ENCODE peak calls at places on chromosomes 6 and 20, in five cellular contexts. C, W, A, X and B are unnamed samples.

GRCh38 chr20:46461808-46462207 is 51.6 kb downstream of the ZNF334 start:
- DNase-seq in C (no peak), W (no peak), A (no peak), X (no peak), B (no peak)

GRCh38 chr6:84456803-84457202 is 229.4 kb upstream of the CEP162 start:
- DNase-seq in C (no peak), W (no peak), A (no peak), X (no peak), B (no peak)

GRCh38 chr20:26135325-26136110 is 438.9 kb upstream of the ZNF337 start:
- DNase-seq in C (no peak), W (no peak), A (no peak), X (no peak), B (no peak)

GRCh38 chr6:95685817-95686216 is 108.5 kb downstream of the MANEA start:
- DNase-seq in C (no peak), W (no peak), A (no peak), X (no peak), B (no peak)

GRCh38 chr6:40322336-40322735 is 264.8 kb downstream of the LRFN2 start:
- DNase-seq in C (no peak), W (no peak), A (no peak), X (no peak), B (no peak)

GRCh38 chr6:152723398-152723797 is 25.7 kb downstream of the MYCT1 start:
- DNase-seq in C (no peak), W (peak; percentile 85), A (no peak), X (no peak), B (peak; percentile 18)

GRCh38 chr6:12065321-12066140 is 53.4 kb downstream of the HIVEP1 start:
- DNase-seq in C (no peak), W (no peak), A (peak; percentile 38), X (no peak), B (no peak)

GRCh38 chr20:3090565-3090964 is 6.0 kb upstream of the AVP start:
- DNase-seq in C (no peak), W (no peak), A (no peak), X (no peak), B (no peak)

GRCh38 chr20:9270831-9271230 is 201.9 kb downstream of the PLCB4 start:
- DNase-seq in C (no peak), W (peak; percentile 74), A (no peak), X (no peak), B (peak; percentile 54)

GRCh38 chr6:123715243-123715863 is 78.6 kb upstream of the TRDN start:
- DNase-seq in C (no peak), W (no peak), A (peak; percentile 66), X (no peak), B (peak; percentile 51)

GRCh38 chr20:42173440-42173839 is 555.3 kb upstream of the CHD6 start:
- DNase-seq in C (no peak), W (no peak), A (no peak), X (no peak), B (no peak)

GRCh38 chr6:45387236-45387635 is 9.5 kb upstream of the SUPT3H start:
- DNase-seq in C (no peak), W (peak; percentile 62), A (no peak), X (no peak), B (no peak)

GRCh38 chr6:56242343-56242742 is 5.0 kb downstream of the COL21A1 start:
- DNase-seq in C (peak; percentile 70), W (no peak), A (no peak), X (no peak), B (peak; percentile 63)

GRCh38 chr6:38080889-38081288 is 261.4 kb downstream of the ZFAND3 start:
- DNase-seq in C (no peak), W (no peak), A (no peak), X (no peak), B (peak; percentile 80)

GRCh38 chr6:56073761-56074160 is 173.6 kb downstream of the COL21A1 start:
- DNase-seq in C (no peak), W (no peak), A (no peak), X (no peak), B (no peak)

GRCh38 chr6:167980911-167981310 is 16.6 kb upstream of the KIF25 start:
- DNase-seq in C (no peak), W (no peak), A (no peak), X (no peak), B (no peak)

GRCh38 chr20:5643936-5644335 is 106.3 kb upstream of the SHLD1 start:
- DNase-seq in C (no peak), W (no peak), A (no peak), X (no peak), B (no peak)

GRCh38 chr6:116596815-116597214 is 19.5 kb upstream of the RSPH4A start:
- DNase-seq in C (no peak), W (peak; percentile 42), A (peak; percentile 8), X (no peak), B (peak; percentile 35)

GRCh38 chr20:50504231-50504823 is 5.9 kb upstream of the PTPN1 start:
- DNase-seq in C (no peak), W (no peak), A (peak; percentile 45), X (no peak), B (no peak)

GRCh38 chr20:49914310-49915117 is 815 bp downstream of the SPATA2 start:
- DNase-seq in C (no peak), W (no peak), A (peak; percentile 49), X (no peak), B (no peak)

GRCh38 chr6:41066867-41067304 is 5.3 kb downstream of the OARD1 start:
- DNase-seq in C (peak; percentile 62), W (peak; percentile 84), A (peak; percentile 74), X (peak; percentile 78), B (peak; percentile 75)

GRCh38 chr6:36577298-36577697 is 16.9 kb upstream of the SRSF3 start:
- DNase-seq in C (no peak), W (peak; percentile 79), A (no peak), X (no peak), B (peak; percentile 67)

GRCh38 chr6:148720897-148721296 is 25.9 kb upstream of the UST start:
- DNase-seq in C (no peak), W (no peak), A (no peak), X (no peak), B (peak; percentile 42)

GRCh38 chr6:24918641-24919403 is 16.9 kb downstream of the RIPOR2 start:
- DNase-seq in C (peak; percentile 71), W (no peak), A (peak; percentile 53), X (no peak), B (no peak)

GRCh38 chr6:85193339-85193738 is 256.5 kb upstream of the NT5E start:
- DNase-seq in C (no peak), W (no peak), A (no peak), X (no peak), B (no peak)

GRCh38 chr6:36780517-36781210 is 58.6 kb downstream of the CPNE5 start:
- DNase-seq in C (no peak), W (no peak), A (peak; percentile 67), X (no peak), B (no peak)

GRCh38 chr6:46821348-46821992 is 28.3 kb downstream of the MEP1A start:
- DNase-seq in C (no peak), W (no peak), A (no peak), X (no peak), B (peak; percentile 75)

GRCh38 chr6:137216875-137217553 is 2.2 kb downstream of the IFNGR1 start:
- DNase-seq in C (no peak), W (no peak), A (no peak), X (no peak), B (peak; percentile 74)

GRCh38 chr6:40719671-40720374 is 132.7 kb upstream of the LRFN2 start:
- DNase-seq in C (peak; percentile 26), W (peak; percentile 50), A (peak; percentile 72), X (no peak), B (peak; percentile 8)

GRCh38 chr6:129567374-129567773 is 142.6 kb downstream of the ARHGAP18 start:
- DNase-seq in C (no peak), W (no peak), A (peak; percentile 30), X (no peak), B (peak; percentile 56)

GRCh38 chr6:32842021-32842650 is 1.7 kb downstream of the PSMB8 start:
- DNase-seq in C (no peak), W (no peak), A (no peak), X (no peak), B (no peak)